ENCODE peak calls at places on chromosomes 2 and 18, in four cellular contexts. J is cardiac muscle cell, Q is PC-9, A is AG10803. K is an unnamed sample.
A peak's percentile ranks its signal among the peaks of the same experiment; 100 is the strongest.

GRCh38 chr18:6923220-6923619 is 193.7 kb downstream of the ARHGAP28 start:
- DNase-seq in Q (no peak), J (no peak), A (no peak), K (no peak)

GRCh38 chr2:103898561-103898960 is 955.4 kb upstream of the POU3F3 start:
- DNase-seq in Q (no peak), J (no peak), A (no peak), K (no peak)

GRCh38 chr18:66167829-66168463 is 417.1 kb downstream of the CDH7 start:
- DNase-seq in Q (no peak), A (no peak), J (no peak), K (no peak)

GRCh38 chr2:172311921-172312345 is 115.5 kb upstream of the ITGA6 start:
- DNase-seq in J (no peak), Q (no peak), A (peak; percentile 29), K (no peak)

GRCh38 chr2:239675856-239676715 is 275.3 kb upstream of the HDAC4 start:
- DNase-seq in J (no peak), A (no peak), Q (no peak), K (no peak)

GRCh38 chr2:219199470-219200211 is 6.9 kb upstream of the ZFAND2B start:
- DNase-seq in Q (no peak), J (no peak), A (no peak), K (no peak)

GRCh38 chr2:191593622-191594416 is 84.1 kb upstream of the NABP1 start:
- DNase-seq in A (peak; percentile 82), J (no peak), Q (peak; percentile 87), K (no peak)

GRCh38 chr2:105576440-105577241 is 168.1 kb upstream of the NCK2 start:
- DNase-seq in A (peak; percentile 64), Q (peak; percentile 76), J (peak; percentile 51), K (peak; percentile 15)

GRCh38 chr2:2827237-2827636 is 496.2 kb upstream of the MYT1L start:
- DNase-seq in J (no peak), Q (no peak), A (no peak), K (no peak)

GRCh38 chr2:201660293-201660895 is 17.1 kb upstream of the TMEM237 start:
- DNase-seq in Q (no peak), A (no peak), J (no peak), K (no peak)

GRCh38 chr2:55157474-55157884 is 74.6 kb downstream of the CLHC1 start:
- DNase-seq in Q (no peak), A (peak; percentile 58), J (no peak), K (no peak)

GRCh38 chr2:175431054-175431780 is 249.7 kb upstream of the ATP5MC3 start:
- DNase-seq in A (no peak), J (no peak), Q (no peak), K (no peak)

GRCh38 chr2:14927021-14927564 is 294.6 kb downstream of the LRATD1 start:
- DNase-seq in Q (no peak), J (no peak), A (no peak), K (no peak)

GRCh38 chr2:231189171-231189530 is 9.3 kb upstream of the ARMC9 start:
- DNase-seq in J (no peak), Q (no peak), A (no peak), K (no peak)

GRCh38 chr18:79932907-79933306 is 18.5 kb downstream of the SLC66A2 start:
- DNase-seq in J (no peak), Q (no peak), A (no peak), K (no peak)

GRCh38 chr2:201781583-201782051 is 884 bp upstream of the ALS2 start:
- DNase-seq in A (peak; percentile 9), Q (no peak), J (peak; percentile 9), K (no peak)

GRCh38 chr2:201093573-201093972 is 21.8 kb downstream of the NDUFB3 start:
- DNase-seq in A (peak; percentile 74), J (no peak), Q (no peak), K (no peak)

GRCh38 chr2:46298522-46299351 is 1.5 kb downstream of the EPAS1 start:
- DNase-seq in J (peak; percentile 51), Q (peak; percentile 65), A (peak; percentile 52), K (no peak)

GRCh38 chr2:189783927-189784867 is at the start of the genes ORMDL1 and PMS1:
- DNase-seq in Q (peak; percentile 82), J (peak; percentile 97), A (peak; percentile 96), K (peak; percentile 92)

GRCh38 chr2:133766164-133766832 is 198.0 kb upstream of the NCKAP5 start:
- DNase-seq in Q (no peak), A (no peak), J (no peak), K (no peak)

GRCh38 chr2:184125867-184126266 is 472.5 kb upstream of the ZNF804A start:
- DNase-seq in A (no peak), J (no peak), Q (no peak), K (no peak)

GRCh38 chr2:127293386-127293757 is 572 bp downstream of the ERCC3 start:
- DNase-seq in Q (no peak), J (no peak), A (no peak), K (no peak)

GRCh38 chr2:58137221-58137620 is 90.6 kb downstream of the VRK2 start:
- DNase-seq in A (peak; percentile 80), J (no peak), Q (no peak), K (no peak)

GRCh38 chr18:76801567-76802505 is 20.5 kb upstream of the ZNF236 start:
- DNase-seq in J (peak; percentile 65), A (peak; percentile 32), Q (no peak), K (no peak)

GRCh38 chr2:24720310-24720709 is 72.9 kb downstream of the PTRHD1 start:
- DNase-seq in A (no peak), Q (no peak), J (no peak), K (peak; percentile 60)

GRCh38 chr18:12774982-12775381 is 72.1 kb downstream of the PSMG2 start:
- DNase-seq in Q (no peak), J (no peak), A (no peak), K (no peak)

GRCh38 chr2:109260116-109260855 is 131.3 kb downstream of the SH3RF3 start:
- DNase-seq in J (no peak), A (no peak), Q (no peak), K (no peak)

GRCh38 chr2:219254590-219255219 is 987 bp upstream of the TUBA4A start:
- DNase-seq in J (no peak), A (no peak), Q (no peak), K (no peak)

GRCh38 chr2:237692601-237693079 is 65.3 kb downstream of the LRRFIP1 start:
- DNase-seq in Q (no peak), A (no peak), J (peak; percentile 49), K (no peak)

GRCh38 chr18:2657788-2658458 is 2.4 kb downstream of the SMCHD1 start:
- DNase-seq in Q (peak; percentile 66), A (peak; percentile 59), J (no peak), K (no peak)

GRCh38 chr2:172889767-172890430 is 154.3 kb downstream of the RAPGEF4 start:
- DNase-seq in J (peak; percentile 68), A (no peak), Q (no peak), K (no peak)

GRCh38 chr18:25147878-25148488 is 204.0 kb downstream of the ZNF521 start:
- DNase-seq in A (no peak), J (no peak), Q (no peak), K (no peak)

GRCh38 chr2:231928901-231929725 is 2.9 kb upstream of the NPPC start:
- DNase-seq in Q (no peak), J (no peak), A (no peak), K (no peak)

DNA sequence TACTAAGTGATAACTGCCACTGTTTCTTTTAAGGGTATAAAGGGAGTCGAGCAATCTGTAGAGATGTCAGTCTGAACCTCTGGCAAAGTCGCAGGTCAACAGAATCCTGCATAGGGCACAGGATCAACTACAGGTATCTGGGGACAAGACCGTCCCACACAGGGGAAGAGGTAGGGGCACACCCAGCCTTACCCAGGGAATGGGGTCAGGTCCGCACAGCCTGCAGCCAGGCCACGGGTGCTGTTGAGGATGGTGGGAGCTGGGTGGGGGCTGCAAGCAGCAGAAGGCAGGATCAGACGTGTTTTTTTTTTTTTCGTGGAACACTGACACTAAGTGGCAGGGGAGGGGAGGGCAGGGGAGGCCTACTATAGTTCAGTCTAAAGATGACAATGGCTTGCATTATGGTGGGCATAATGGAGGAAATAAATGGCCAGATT is 41.9 kb downstream of the HDLBP start:
- DNase-seq in J (no peak), Q (no peak), A (no peak), K (no peak)
- H3K4me3 ChIP-seq in J (no peak overlapping the region), Q (no peak overlapping the region), A (peak overlapping the region; percentile 71), K (no peak overlapping the region)

DNA sequence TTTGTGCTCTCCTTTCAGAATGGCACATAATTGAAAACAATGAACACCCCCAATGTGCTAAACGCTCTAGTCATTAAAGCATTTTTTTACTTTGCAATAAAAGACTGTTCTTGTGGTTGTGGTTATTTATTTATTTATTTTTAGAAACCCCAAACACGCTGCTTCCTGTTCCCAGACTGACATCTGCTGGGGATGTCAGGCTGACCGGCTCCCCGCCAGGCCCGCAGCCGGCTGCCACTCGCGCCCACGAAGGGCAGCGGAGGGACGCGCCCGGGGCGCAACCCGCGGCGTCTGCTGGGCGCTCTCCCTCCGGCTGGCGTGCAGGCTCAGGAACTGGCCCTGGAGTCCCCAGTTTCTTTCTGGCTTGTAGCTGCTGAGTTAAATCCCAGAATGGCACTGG is 83.1 kb upstream of the SP3 start:
- DNase-seq in A (no peak), Q (no peak), J (no peak), K (no peak)
- TF ChIP-seq CTCF in A (no peak), Q (no peak), J (no peak), K (peak; percentile 30)

DNA sequence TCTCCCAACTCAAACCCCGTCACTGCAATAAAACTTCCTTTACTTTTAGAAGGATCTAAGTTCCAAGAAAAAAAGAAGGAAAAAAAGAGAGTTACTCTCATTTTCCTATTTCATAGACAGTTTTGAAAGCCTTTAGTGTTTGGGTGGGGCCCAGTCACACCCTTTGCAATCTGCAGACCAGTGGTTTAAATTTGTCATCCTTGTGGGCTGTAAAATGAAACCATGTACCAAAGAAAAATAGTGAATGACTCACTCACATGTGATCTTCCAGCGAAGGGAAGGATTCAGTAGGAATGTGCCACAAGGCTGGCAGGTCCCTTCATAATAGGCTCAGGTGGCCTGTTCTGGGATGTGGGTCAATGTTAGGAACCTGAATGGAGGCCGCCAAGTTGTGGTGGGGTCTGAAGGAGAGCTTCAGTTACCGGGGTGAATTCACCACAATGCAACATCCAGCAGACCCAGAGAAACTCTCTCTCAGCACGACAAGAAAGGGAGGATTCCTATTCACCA is 28.3 kb downstream of the ANXA4 start:
- DNase-seq in A (peak; percentile 85), J (no peak), Q (peak; percentile 90), K (no peak)
- H3K4me3 ChIP-seq in A (no peak overlapping the region), J (no peak overlapping the region), Q (peak overlapping the region; percentile 7), K (no peak overlapping the region)

DNA sequence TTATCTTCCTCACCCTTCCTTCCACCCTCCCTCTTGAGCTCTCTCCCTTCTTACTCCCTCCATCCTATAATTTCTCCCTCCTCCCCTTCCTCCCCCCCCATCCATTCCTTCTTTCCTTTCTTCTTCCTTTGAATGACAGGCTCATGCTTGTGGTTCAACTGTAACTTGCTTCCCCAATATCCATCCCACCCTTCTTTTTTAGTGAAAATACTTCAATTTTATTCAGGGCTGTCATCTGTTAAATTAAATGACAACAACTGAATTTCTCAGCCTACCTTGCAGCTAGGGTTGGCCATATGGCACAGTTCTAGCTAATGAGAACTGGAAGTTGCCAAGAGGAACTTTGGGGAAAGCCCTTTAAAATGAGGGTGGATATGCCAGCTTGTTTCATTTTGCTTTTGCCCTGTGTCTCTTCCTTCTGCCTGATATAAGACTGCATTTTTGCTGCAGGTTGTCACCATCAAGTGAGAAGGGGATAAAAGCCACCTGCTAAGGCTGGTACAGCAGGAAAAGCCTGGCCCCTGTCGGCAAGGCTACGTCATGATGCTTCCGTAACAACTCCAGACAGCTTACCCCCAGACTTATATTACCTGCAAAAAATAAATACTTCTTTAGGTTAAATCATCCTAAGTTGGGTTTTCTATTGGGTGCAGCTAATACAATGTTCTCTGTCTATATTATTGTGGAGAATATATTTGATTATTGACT is 121.8 kb downstream of the NXPH2 start:
- DNase-seq in J (peak; percentile 17), A (no peak), Q (no peak), K (no peak)
- TF ChIP-seq CTCF in J (peak; percentile 10), A (no peak), Q (no peak), K (no peak)